ENCODE peak calls at places on chromosomes 16 and 17, in seven cellular contexts. D is small intestine, N is omental fat pad, R is aorta, J is ovary, B is foreskin fibroblast, W is NCI-H1694. C is an unnamed sample.

GRCh38 chr17:68305132-68305531 is 13.8 kb downstream of the ARSG start:
- DNase-seq in D (no peak), N (no peak), R (no peak), J (no peak), B (no peak), W (no peak), C (no peak)

GRCh38 chr16:89704281-89704680 is 2.8 kb upstream of the SPATA2L start:
- DNase-seq in D (no peak), N (no peak), R (no peak), J (no peak), B (peak), W (no peak), C (no peak)

GRCh38 chr17:7862692-7863437 is 5.1 kb downstream of the CYB5D1 start:
- DNase-seq in D (no peak), N (no peak), R (no peak), J (peak), B (peak), W (peak), C (no peak)

GRCh38 chr16:48321307-48322036 is 63.7 kb downstream of the SIAH1 start:
- DNase-seq in D (no peak), N (no peak), R (no peak), J (no peak), B (peak), W (no peak), C (peak)

GRCh38 chr16:83952940-83953795 is at the start of gene OSGIN1:
- DNase-seq in D (peak), N (peak), R (peak), J (peak), B (peak), W (no peak), C (peak)

GRCh38 chr16:65961491-65962143 is 404.9 kb upstream of the CDH5 start:
- DNase-seq in D (no peak), N (no peak), R (no peak), J (no peak), B (peak), W (no peak), C (no peak)

GRCh38 chr16:19583665-19584300 is 28.3 kb downstream of the VPS35L start:
- DNase-seq in D (peak), N (no peak), R (no peak), J (no peak), B (peak), W (peak), C (peak)

GRCh38 chr16:90019543-90020259 is 445 bp upstream of the DBNDD1 start:
- DNase-seq in D (no peak), N (no peak), R (no peak), J (peak), B (peak), W (peak), C (peak)

GRCh38 chr17:36779550-36779949 is 157.7 kb upstream of the LHX1 start:
- DNase-seq in D (no peak), N (no peak), R (no peak), J (no peak), B (no peak), W (no peak), C (no peak)

GRCh38 chr17:58692239-58693055 is at the start of gene RAD51C:
- DNase-seq in D (peak), N (peak), R (peak), J (peak), B (peak), W (peak), C (peak)

GRCh38 chr17:71664867-71665266 is 456.0 kb upstream of the SOX9 start:
- DNase-seq in D (no peak), N (no peak), R (no peak), J (no peak), B (no peak), W (no peak), C (no peak)

GRCh38 chr16:50305441-50306061 is 39.2 kb downstream of the ADCY7 start:
- DNase-seq in D (no peak), N (no peak), R (peak), J (peak), B (no peak), W (no peak), C (no peak)

C was measured in MG63.